ENCODE peak calls at places on chromosomes 7 and 10, in seven cellular contexts. D is activated CD4-positive, alpha-beta T cell treated with anti-CD3 and anti-CD28 coated beads for 24 hours; T is COR-L47; R is Caki2; L is choroid plexus epithelial cell; E is cardiac muscle cell; M is mucosa of gallbladder. J is an unnamed sample.

GRCh38 chr7:17965600-17965999 is 25.3 kb upstream of the SNX13 start:
- DNase-seq in R (no peak), L (peak; percentile 69), M (no peak), T (no peak), E (peak; percentile 21), D (no peak), J (no peak)

GRCh38 chr7:3649678-3650445 is 348.8 kb downstream of the SDK1 start:
- DNase-seq in R (no peak), T (no peak), M (no peak), L (peak; percentile 4), D (no peak), E (no peak), J (no peak)

GRCh38 chr7:29331163-29331562 is 136.6 kb downstream of the CHN2 start:
- DNase-seq in T (no peak), M (no peak), L (no peak), E (no peak), R (no peak), D (no peak), J (no peak)

GRCh38 chr7:156777364-156778069 is 115.5 kb downstream of the LMBR1 start:
- DNase-seq in L (peak; percentile 10), T (no peak), M (no peak), D (no peak), E (no peak), R (no peak), J (no peak)

GRCh38 chr10:6239213-6239991 is 36.7 kb downstream of the PFKFB3 start:
- DNase-seq in M (peak; percentile 63), D (peak; percentile 42), R (peak; percentile 96), E (peak; percentile 97), T (no peak), L (peak; percentile 97), J (no peak)

GRCh38 chr7:110835209-110835608 is 255.7 kb upstream of the LRRN3 start:
- DNase-seq in L (peak; percentile 10), M (no peak), T (peak; percentile 91), E (no peak), R (no peak), D (no peak), J (no peak)

GRCh38 chr7:82051641-82052040 is 281.8 kb upstream of the HGF start:
- DNase-seq in E (peak; percentile 15), D (no peak), R (no peak), M (no peak), L (no peak), T (no peak), J (no peak)

GRCh38 chr10:97572214-97572989 is at the start of gene ANKRD2:
- DNase-seq in E (peak; percentile 86), M (peak; percentile 83), R (peak; percentile 71), D (peak; percentile 47), T (peak; percentile 28), L (peak; percentile 90), J (peak; percentile 43)

GRCh38 chr7:142811154-142811737 is 40.5 kb downstream of the PRSS2 start:
- DNase-seq in T (peak; percentile 44), M (no peak), R (peak; percentile 41), E (peak; percentile 60), L (peak; percentile 71), D (no peak), J (no peak)

GRCh38 chr7:151290355-151290760 is 41.9 kb upstream of the SMARCD3 start:
- DNase-seq in T (no peak), M (no peak), L (no peak), E (no peak), R (no peak), D (no peak), J (no peak)

GRCh38 chr7:45686441-45687184 is 112.4 kb downstream of the ADCY1 start:
- DNase-seq in T (no peak), M (no peak), E (no peak), R (no peak), L (no peak), D (no peak), J (no peak)

GRCh38 chr10:7826971-7827370 is 8.7 kb downstream of the TAF3 start:
- DNase-seq in L (peak; percentile 83), M (no peak), D (no peak), R (peak; percentile 60), E (peak; percentile 65), T (no peak), J (no peak)

GRCh38 chr7:15471387-15471786 is 90.4 kb downstream of the AGMO start:
- DNase-seq in E (no peak), M (no peak), T (no peak), R (no peak), L (no peak), D (no peak), J (no peak)

GRCh38 chr7:21191317-21192073 is 236.4 kb upstream of the SP4 start:
- DNase-seq in R (no peak), L (no peak), T (no peak), D (no peak), E (no peak), M (no peak), J (no peak)

J was measured in T-helper 1 cell.